ENCODE peak calls at places on chromosomes 12 and 14, in four cellular contexts. P is GM12878, Q is K562, G is HepG2. W is an unnamed sample.

GRCh38 chr12:67689339-67689738 is 40.8 kb downstream of the DYRK2 start:
- DNase-seq in Q (no peak), G (no peak), P (no peak), W (no peak)

GRCh38 chr12:5840900-5841299 is 104.2 kb downstream of the ANO2 start:
- DNase-seq in G (no peak), Q (no peak), P (no peak), W (no peak)

GRCh38 chr12:51011960-51012359 is 14.2 kb downstream of the SLC11A2 start:
- DNase-seq in P (no peak), Q (no peak), G (no peak), W (no peak)

GRCh38 chr14:105877645-105878044 is 351.3 kb downstream of the TMEM121 start:
- DNase-seq in P (no peak), Q (no peak), G (no peak), W (no peak)

GRCh38 chr14:49017451-49017850 is 568.7 kb downstream of the RPS29 start:
- DNase-seq in P (no peak), Q (no peak), G (no peak), W (no peak)

GRCh38 chr14:104125011-104125410 is 13.4 kb upstream of the KIF26A start:
- DNase-seq in P (no peak), Q (no peak), G (no peak), W (no peak)

GRCh38 chr12:26798669-26799068 is 34.3 kb downstream of the ITPR2 start:
- DNase-seq in P (no peak), G (no peak), Q (no peak), W (no peak)

GRCh38 chr12:15306605-15307004 is 15.7 kb upstream of the PTPRO start:
- DNase-seq in Q (no peak), P (no peak), G (no peak), W (no peak)

GRCh38 chr14:69658664-69659261 is 47.4 kb downstream of the SUSD6 start:
- DNase-seq in Q (peak), G (peak), P (no peak), W (no peak)

GRCh38 chr12:85559534-85559933 is 276.7 kb downstream of the RASSF9 start:
- DNase-seq in P (no peak), G (no peak), Q (no peak), W (no peak)

GRCh38 chr14:34794217-34794616 is 79.8 kb upstream of the CFL2 start:
- DNase-seq in P (no peak), Q (no peak), G (no peak), W (no peak)

GRCh38 chr14:72975776-72976175 is 49.5 kb downstream of the DCAF4 start:
- DNase-seq in G (peak), Q (no peak), P (no peak), W (no peak)

GRCh38 chr14:76870146-76870545 is 43.9 kb downstream of the LRRC74A start:
- DNase-seq in G (peak), P (no peak), Q (no peak), W (peak)
- TF ChIP-seq SP1 in G (no peak), P (no peak), Q (no peak), W (no peak)

GRCh38 chr12:58819945-58820344 is 100.4 kb downstream of the LRIG3 start:
- DNase-seq in Q (no peak), G (no peak), P (no peak), W (no peak)
- TF ChIP-seq FOXM1 in Q (no peak), G (no peak), P (no peak), W (no peak)

GRCh38 chr14:68509188-68509953 is 283.5 kb downstream of the ZFP36L1 start:
- DNase-seq in Q (no peak), G (no peak), P (no peak), W (no peak)

GRCh38 chr14:68511727-68512047 is 281.2 kb downstream of the ZFP36L1 start:
- DNase-seq in P (no peak), Q (no peak), G (no peak), W (no peak)

GRCh38 chr14:68512088-68512487 is 280.8 kb downstream of the ZFP36L1 start:
- DNase-seq in Q (no peak), P (no peak), G (no peak), W (no peak)

GRCh38 chr14:68510201-68510600 is 282.7 kb downstream of the ZFP36L1 start:
- DNase-seq in P (no peak), Q (no peak), G (no peak), W (no peak)

GRCh38 chr14:68510951-68511726 is 281.7 kb downstream of the ZFP36L1 start:
- DNase-seq in P (no peak), G (no peak), Q (no peak), W (no peak)
- TF ChIP-seq SP1 in P (no peak), G (no peak), Q (no peak), W (no peak)

DNA sequence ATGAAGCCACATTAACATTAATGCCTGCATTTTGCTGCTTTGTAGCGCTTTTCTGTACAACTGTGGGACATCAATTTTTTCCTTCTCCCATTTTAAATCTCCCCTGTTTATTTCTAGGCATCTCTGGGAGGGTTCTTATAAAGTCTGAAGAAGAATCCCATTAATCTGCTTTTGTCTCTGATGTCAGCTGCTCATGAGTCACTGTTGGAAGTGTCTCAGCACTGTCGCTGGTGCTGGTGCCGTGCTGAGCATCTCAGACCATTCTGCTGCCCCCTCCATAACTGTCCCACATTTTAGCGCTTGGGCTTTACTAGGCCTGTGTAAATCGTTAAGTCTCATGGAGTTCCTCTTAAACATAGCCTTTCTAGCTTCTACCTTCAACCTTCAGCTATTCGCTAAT is 64.4 kb upstream of the TRHDE start:
- DNase-seq in G (no peak), P (no peak), Q (no peak), W (no peak)
- TF ChIP-seq FOXM1 in G (no peak), P (no peak), Q (no peak), W (no peak)

GRCh38 chr12:38890102-38890501 is 15.3 kb downstream of the CPNE8 start:
- DNase-seq in Q (no peak), P (no peak), G (no peak), W (peak)

GRCh38 chr12:38889297-38889815 is 16.0 kb downstream of the CPNE8 start:
- DNase-seq in Q (no peak), G (no peak), P (no peak), W (no peak)

GRCh38 chr12:38892976-38893375 is 12.4 kb downstream of the CPNE8 start:
- DNase-seq in Q (no peak), P (no peak), G (no peak), W (no peak)

GRCh38 chr12:38895446-38895845 is 9.9 kb downstream of the CPNE8 start:
- DNase-seq in Q (no peak), P (no peak), G (no peak), W (no peak)

DNA sequence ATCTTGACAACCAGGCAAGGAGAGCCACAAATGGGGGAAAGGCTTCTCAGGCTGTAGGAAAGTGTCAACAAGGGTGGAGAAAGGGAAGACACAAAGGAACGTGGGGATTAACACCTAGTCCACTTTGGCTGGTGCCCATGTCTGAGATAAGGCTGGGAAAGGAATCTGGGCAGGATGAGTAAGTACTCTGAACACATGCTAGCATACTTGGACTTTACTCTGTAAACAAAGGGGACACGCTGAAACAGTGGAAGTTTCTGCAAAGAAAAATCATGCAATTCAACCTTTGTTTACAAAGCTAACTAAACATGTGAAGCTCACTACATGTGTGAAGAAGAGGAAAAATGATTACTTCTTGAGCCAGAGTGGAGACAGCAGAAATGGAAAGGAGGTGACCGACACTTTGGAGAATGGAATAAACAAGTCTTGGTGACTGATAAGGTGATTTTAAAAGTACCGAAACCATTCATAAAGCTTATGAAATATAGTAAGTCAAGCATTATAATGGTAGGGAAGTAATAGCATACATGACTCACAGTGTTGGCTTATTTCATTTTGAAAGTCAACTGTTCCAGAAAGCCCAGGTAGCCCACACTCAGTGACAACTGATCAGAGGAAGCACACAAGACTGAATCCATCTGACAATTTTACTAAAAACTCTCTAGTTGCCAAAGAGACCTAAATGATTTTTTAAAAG is 13.2 kb downstream of the CPNE8 start:
- DNase-seq in P (no peak), G (peak), Q (no peak), W (no peak)
- TF ChIP-seq SP1 in P (no peak), G (no peak), Q (no peak), W (no peak)

GRCh38 chr14:74945261-74945851 is 10.0 kb downstream of the PGF start:
- DNase-seq in P (no peak), G (no peak), Q (peak), W (peak)
- TF ChIP-seq FOXM1 in P (no peak), G (no peak), Q (no peak), W (no peak)

W was measured in HEK293T.